ENCODE peak calls at places on chromosomes 3 and 15, in eight cellular contexts. I, V, H, L, A, J, N and C are unnamed samples.

GRCh38 chr15:27468151-27468556 is 497.2 kb downstream of the GABRG3 start:
- DNase-seq in I (no peak), V (no peak), H (no peak), L (no peak), A (no peak), J (no peak), N (no peak), C (no peak)

GRCh38 chr15:60510006-60510405 is 31.1 kb upstream of the ICE2 start:
- DNase-seq in I (no peak), V (no peak), H (no peak), L (no peak), A (no peak), J (no peak), N (no peak), C (no peak)

GRCh38 chr3:28050895-28051294 is 190.5 kb upstream of the CMC1 start:
- DNase-seq in I (no peak), V (peak; percentile 84), H (no peak), L (no peak), A (no peak), J (peak; percentile 12), N (peak; percentile 22), C (no peak)

GRCh38 chr15:68379759-68380290 is 52.1 kb downstream of the ITGA11 start:
- DNase-seq in I (no peak), V (no peak), H (no peak), L (no peak), A (no peak), J (no peak), N (no peak), C (no peak)

GRCh38 chr3:183275418-183275817 is 22.4 kb downstream of the B3GNT5 start:
- DNase-seq in I (no peak), V (no peak), H (no peak), L (no peak), A (no peak), J (no peak), N (no peak), C (no peak)

GRCh38 chr15:95266481-95267061 is 1035.2 kb downstream of the MCTP2 start:
- DNase-seq in I (no peak), V (no peak), H (no peak), L (peak; percentile 84), A (no peak), J (no peak), N (peak; percentile 49), C (no peak)

GRCh38 chr3:97340940-97341339 is 423.6 kb upstream of the ARL6 start:
- DNase-seq in I (no peak), V (no peak), H (no peak), L (no peak), A (no peak), J (no peak), N (no peak), C (no peak)

GRCh38 chr15:82312611-82313349 is 36.5 kb downstream of the GOLGA6L10 start:
- DNase-seq in I (no peak), V (no peak), H (no peak), L (no peak), A (no peak), J (no peak), N (peak; percentile 43), C (no peak)

GRCh38 chr3:7285502-7285901 is 424.6 kb downstream of the GRM7 start:
- DNase-seq in I (no peak), V (no peak), H (no peak), L (no peak), A (no peak), J (no peak), N (no peak), C (no peak)

GRCh38 chr3:481680-482079 is 285.1 kb downstream of the CHL1 start:
- DNase-seq in I (no peak), V (no peak), H (no peak), L (no peak), A (no peak), J (no peak), N (no peak), C (no peak)

GRCh38 chr3:14485981-14486380 is 54.2 kb downstream of the GRIP2 start:
- DNase-seq in I (no peak), V (no peak), H (no peak), L (no peak), A (no peak), J (no peak), N (no peak), C (no peak)

GRCh38 chr3:117692416-117692995 is 982.9 kb downstream of the TUSC7 start:
- DNase-seq in I (no peak), V (peak; percentile 9), H (no peak), L (peak; percentile 53), A (no peak), J (no peak), N (peak; percentile 33), C (no peak)